ENCODE peak calls at places on chromosomes 11 and 22, in five cellular contexts. D is fibroblast of lung, K is A549, J is Peyer's patch, P is cardiac muscle cell. L is an unnamed sample. For H3K4me1, the result is how much of the 10 kb centered on the place peaks cover.

GRCh38 chr11:70761094-70761905 is 363.0 kb downstream of the CTTN start:
- DNase-seq in D (no peak), K (no peak), J (no peak), P (no peak), L (peak)

GRCh38 chr11:9825315-9825714 is 161.4 kb downstream of the SWAP70 start:
- DNase-seq in D (peak), K (no peak), J (no peak), P (peak), L (no peak)

GRCh38 chr22:25114369-25115362 is 85.0 kb upstream of the CRYBB3 start:
- DNase-seq in D (no peak), K (no peak), J (no peak), P (no peak), L (no peak)

GRCh38 chr11:57240757-57241156 is 3.7 kb upstream of the APLNR start:
- DNase-seq in D (no peak), K (no peak), J (no peak), P (no peak), L (no peak)

GRCh38 chr22:46537221-46537945 is at the start of gene CELSR1:
- DNase-seq in D (peak), K (peak), J (no peak), P (peak), L (peak)

GRCh38 chr22:46588279-46589140 is 31.7 kb upstream of the GRAMD4 start:
- DNase-seq in D (no peak), K (no peak), J (peak), P (no peak), L (no peak)

GRCh38 chr22:22752556-22753477 is 108.4 kb downstream of the GGTLC2 start:
- DNase-seq in D (no peak), K (no peak), J (peak), P (peak), L (no peak)

GRCh38 chr22:31583861-31584485 is 78.0 kb downstream of the PISD start:
- DNase-seq in D (peak), K (no peak), J (peak), P (peak), L (no peak)

GRCh38 chr11:3824714-3825472 is 15.9 kb downstream of the RHOG start:
- DNase-seq in D (peak), K (peak), J (peak), P (peak), L (peak)

GRCh38 chr11:68946416-68947090 is 34.2 kb downstream of the MRGPRD start:
- DNase-seq in D (peak), K (peak), J (no peak), P (peak), L (no peak)

GRCh38 chr11:124717786-124718634 is 21.7 kb upstream of the NRGN start:
- DNase-seq in D (peak), K (no peak), J (no peak), P (peak), L (peak)

GRCh38 chr11:16117989-16118810 is 238.1 kb downstream of the SOX6 start:
- DNase-seq in D (no peak), K (no peak), J (no peak), P (no peak), L (no peak)

GRCh38 chr11:1931326-1931725 is 11.8 kb downstream of the TNNT3 start:
- DNase-seq in D (no peak), K (no peak), J (no peak), P (peak), L (peak)

GRCh38 chr22:20937794-20938148 is 20.6 kb downstream of the CRKL start:
- DNase-seq in D (no peak), K (no peak), J (no peak), P (no peak), L (no peak)

GRCh38 chr11:92225206-92225562 is 566 bp downstream of the FAT3 start:
- DNase-seq in D (no peak), K (no peak), J (no peak), P (no peak), L (no peak)

GRCh38 chr11:20458905-20459632 is 71.6 kb downstream of the PRMT3 start:
- DNase-seq in D (no peak), K (no peak), J (no peak), P (no peak), L (no peak)

GRCh38 chr11:77124488-77124887 is 3.6 kb upstream of the MYO7A start:
- DNase-seq in D (no peak), K (no peak), J (no peak), P (no peak), L (no peak)

GRCh38 chr11:35540526-35540925 is 15.1 kb upstream of the PAMR1 start:
- DNase-seq in D (peak), K (no peak), J (no peak), P (peak), L (no peak)

GRCh38 chr11:11973361-11973800 is 35.0 kb downstream of the DKK3 start:
- DNase-seq in D (peak), K (no peak), J (no peak), P (peak), L (no peak)

GRCh38 chr11:20444537-20444936 is 57.0 kb downstream of the PRMT3 start:
- DNase-seq in D (no peak), K (no peak), J (no peak), P (no peak), L (no peak)

GRCh38 chr11:121318848-121319834 is 26.6 kb downstream of the SC5D start:
- DNase-seq in D (peak), K (no peak), J (peak), P (peak), L (no peak)

GRCh38 chr11:18203723-18204122 is 31.1 kb downstream of the MRGPRX4 start:
- DNase-seq in D (no peak), K (peak), J (no peak), P (peak), L (peak)

GRCh38 chr11:34329876-34330275 is 27.9 kb downstream of the ABTB2 start:
- DNase-seq in D (no peak), K (no peak), J (no peak), P (no peak), L (no peak)
- H3K4me1 ChIP-seq in D (under half), K (half or more), J (under half), P (under half), L (under half)

GRCh38 chr11:130436171-130436570 is 7.8 kb upstream of the ADAMTS8 start:
- DNase-seq in D (no peak), K (no peak), J (no peak), P (no peak), L (no peak)

GRCh38 chr11:130437848-130438247 is 9.4 kb upstream of the ADAMTS8 start:
- DNase-seq in D (no peak), K (no peak), J (no peak), P (no peak), L (no peak)

GRCh38 chr11:130441726-130442125 is 6.7 kb upstream of the ADAMTS15 start:
- DNase-seq in D (peak), K (no peak), J (no peak), P (no peak), L (no peak)

GRCh38 chr11:130439876-130440275 is 8.6 kb upstream of the ADAMTS15 start:
- DNase-seq in D (peak), K (no peak), J (no peak), P (no peak), L (no peak)

GRCh38 chr11:130439160-130439519 is 9.3 kb upstream of the ADAMTS15 start:
- DNase-seq in D (no peak), K (no peak), J (no peak), P (no peak), L (no peak)
- H3K4me1 ChIP-seq in D (under half), K (under half), J (under half), P (under half), L (under half)

GRCh38 chr11:60948251-60948650 is 3.7 kb downstream of the SLC15A3 start:
- DNase-seq in D (no peak), K (no peak), J (no peak), P (no peak), L (no peak)
- H3K4me1 ChIP-seq in D (under half), K (under half), J (under half), P (under half), L (under half)

GRCh38 chr22:28902490-28902889 is 19.1 kb downstream of the ZNRF3 start:
- DNase-seq in D (no peak), K (no peak), J (no peak), P (no peak), L (no peak)
- H3K4me1 ChIP-seq in D (under half), K (under half), J (under half), P (half or more), L (under half)

GRCh38 chr11:31821235-31821764 is 10.2 kb upstream of the PAX6 start:
- DNase-seq in D (no peak), K (no peak), J (no peak), P (no peak), L (no peak)
- H3K4me1 ChIP-seq in D (under half), K (under half), J (under half), P (under half), L (under half)

L was measured in Caco-2.